ENCODE peak calls at places on chromosomes 4 and X, in five cellular contexts. One of them, this sample, is unnamed.

GRCh38 chr4:168993724-168994510 is 16.1 kb downstream of the CBR4 start:
- DNase-seq in GM13977: no peak
- DNase-seq in AG10803: peak
- DNase-seq in testis: peak
- DNase-seq in WTC11: no peak
- DNase-seq in this sample: no peak

GRCh38 chr4:85398276-85398675 is 76.7 kb upstream of the ARHGAP24 start:
- DNase-seq in GM13977: no peak
- DNase-seq in AG10803: peak
- DNase-seq in testis: no peak
- DNase-seq in WTC11: no peak
- DNase-seq in this sample: no peak

GRCh38 chrX:1178580-1179057 is 33.8 kb downstream of the CRLF2 start:
- DNase-seq in GM13977: no peak
- DNase-seq in AG10803: peak
- DNase-seq in testis: no peak
- DNase-seq in WTC11: no peak
- DNase-seq in this sample: no peak

GRCh38 chr4:156294577-156294976 is 340.9 kb upstream of the CTSO start:
- DNase-seq in GM13977: no peak
- DNase-seq in AG10803: peak
- DNase-seq in testis: no peak
- DNase-seq in WTC11: no peak
- DNase-seq in this sample: peak

GRCh38 chr4:8910822-8911310 is 39.2 kb upstream of the HMX1 start:
- DNase-seq in GM13977: peak
- DNase-seq in AG10803: no peak
- DNase-seq in testis: peak
- DNase-seq in WTC11: no peak
- DNase-seq in this sample: no peak

GRCh38 chrX:21725498-21725897 is 32.4 kb downstream of the SMPX start:
- DNase-seq in GM13977: no peak
- DNase-seq in AG10803: peak
- DNase-seq in testis: no peak
- DNase-seq in WTC11: no peak
- DNase-seq in this sample: no peak

GRCh38 chrX:48904626-48905025 is 6.8 kb downstream of the SLC35A2 start:
- DNase-seq in GM13977: no peak
- DNase-seq in AG10803: no peak
- DNase-seq in testis: no peak
- DNase-seq in WTC11: no peak
- DNase-seq in this sample: no peak

GRCh38 chrX:115533485-115533884 is 27.5 kb upstream of the PLS3 start:
- DNase-seq in GM13977: no peak
- DNase-seq in AG10803: peak
- DNase-seq in testis: no peak
- DNase-seq in WTC11: no peak
- DNase-seq in this sample: no peak

GRCh38 chr4:82744284-82744963 is 54.2 kb downstream of the SCD5 start:
- DNase-seq in GM13977: no peak
- DNase-seq in AG10803: no peak
- DNase-seq in testis: no peak
- DNase-seq in WTC11: no peak
- DNase-seq in this sample: peak

GRCh38 chr4:83115000-83115399 is 471 bp upstream of the PLAC8 start:
- DNase-seq in GM13977: no peak
- DNase-seq in AG10803: peak
- DNase-seq in testis: no peak
- DNase-seq in WTC11: no peak
- DNase-seq in this sample: no peak

GRCh38 chr4:155666701-155667537 is at the start of gene GUCY1A1:
- DNase-seq in GM13977: peak
- DNase-seq in AG10803: peak
- DNase-seq in testis: peak
- DNase-seq in WTC11: peak
- DNase-seq in this sample: peak

GRCh38 chrX:254630-255215 is 26.5 kb upstream of the PLCXD1 start:
- DNase-seq in GM13977: no peak
- DNase-seq in AG10803: no peak
- DNase-seq in testis: no peak
- DNase-seq in WTC11: no peak
- DNase-seq in this sample: no peak

GRCh38 chr4:93409035-93409434 is 419.5 kb upstream of the ATOH1 start:
- DNase-seq in GM13977: no peak
- DNase-seq in AG10803: no peak
- DNase-seq in testis: no peak
- DNase-seq in WTC11: no peak
- DNase-seq in this sample: no peak

GRCh38 chrX:42075032-42075431 is 151.7 kb upstream of the CASK start:
- DNase-seq in GM13977: no peak
- DNase-seq in AG10803: no peak
- DNase-seq in testis: no peak
- DNase-seq in WTC11: no peak
- DNase-seq in this sample: no peak

GRCh38 chr4:28287837-28288236 is 1427.2 kb downstream of the STIM2 start:
- DNase-seq in GM13977: no peak
- DNase-seq in AG10803: peak
- DNase-seq in testis: no peak
- DNase-seq in WTC11: no peak
- DNase-seq in this sample: no peak

GRCh38 chr4:87679449-87680169 is 29.5 kb downstream of the DMP1 start:
- DNase-seq in GM13977: peak
- DNase-seq in AG10803: peak
- DNase-seq in testis: peak
- DNase-seq in WTC11: peak
- DNase-seq in this sample: peak

GRCh38 chrX:68571292-68572256 is 72.7 kb downstream of the YIPF6 start:
- DNase-seq in GM13977: peak
- DNase-seq in AG10803: peak
- DNase-seq in testis: no peak
- DNase-seq in WTC11: no peak
- DNase-seq in this sample: no peak

GRCh38 chrX:108584617-108585211 is 145.1 kb downstream of the COL4A5 start:
- DNase-seq in GM13977: peak
- DNase-seq in AG10803: peak
- DNase-seq in testis: no peak
- DNase-seq in WTC11: peak
- DNase-seq in this sample: peak

GRCh38 chr4:114078636-114079035 is 99.2 kb upstream of the ARSJ start:
- DNase-seq in GM13977: no peak
- DNase-seq in AG10803: peak
- DNase-seq in testis: no peak
- DNase-seq in WTC11: no peak
- DNase-seq in this sample: no peak

GRCh38 chrX:12891167-12891566 is 15.3 kb upstream of the TLR8 start:
- DNase-seq in GM13977: no peak
- DNase-seq in AG10803: no peak
- DNase-seq in testis: no peak
- DNase-seq in WTC11: no peak
- DNase-seq in this sample: no peak

GRCh38 chr4:41865306-41865980 is 69.8 kb upstream of the TMEM33 start:
- DNase-seq in GM13977: no peak
- DNase-seq in AG10803: no peak
- DNase-seq in testis: no peak
- DNase-seq in WTC11: peak
- DNase-seq in this sample: no peak

GRCh38 chr4:184511156-184511555 is 36.8 kb upstream of the IRF2 start:
- DNase-seq in GM13977: no peak
- DNase-seq in AG10803: no peak
- DNase-seq in testis: no peak
- DNase-seq in WTC11: no peak
- DNase-seq in this sample: no peak

GRCh38 chr4:184510431-184510830 is 36.1 kb upstream of the IRF2 start:
- DNase-seq in GM13977: no peak
- DNase-seq in AG10803: no peak
- DNase-seq in testis: no peak
- DNase-seq in WTC11: no peak
- DNase-seq in this sample: no peak

GRCh38 chr4:184514121-184514988 is 40.0 kb upstream of the IRF2 start:
- DNase-seq in GM13977: peak
- DNase-seq in AG10803: peak
- DNase-seq in testis: peak
- DNase-seq in WTC11: no peak
- DNase-seq in this sample: peak

GRCh38 chr4:184513802-184514120 is 39.4 kb upstream of the IRF2 start:
- DNase-seq in GM13977: peak
- DNase-seq in AG10803: no peak
- DNase-seq in testis: no peak
- DNase-seq in WTC11: no peak
- DNase-seq in this sample: no peak

DNA sequence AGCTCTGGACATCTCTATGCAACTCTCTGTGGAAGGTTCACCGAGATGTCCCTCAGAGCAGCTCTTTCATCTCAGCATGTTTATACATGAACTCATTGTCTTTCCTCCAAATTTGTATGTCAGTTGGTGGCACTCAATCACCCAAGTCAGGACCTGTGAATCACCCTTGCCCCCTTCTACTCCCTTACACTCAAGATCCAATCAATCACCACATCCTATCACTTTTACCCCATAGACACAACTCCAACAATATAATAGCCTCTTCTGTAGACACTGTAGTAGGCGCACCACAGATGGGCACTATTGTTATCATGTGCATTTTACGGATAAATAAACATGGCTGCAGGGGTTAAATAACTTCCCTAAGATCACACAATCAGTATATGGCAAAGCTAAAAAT is 41.3 kb upstream of the IRF2 start:
- DNase-seq in GM13977: no peak
- DNase-seq in AG10803: no peak
- DNase-seq in testis: no peak
- DNase-seq in WTC11: no peak
- DNase-seq in this sample: no peak
- TF ChIP-seq CTCF in GM13977: no peak
- TF ChIP-seq CTCF in AG10803: no peak
- TF ChIP-seq CTCF in testis: no peak
- TF ChIP-seq CTCF in WTC11: no peak
- TF ChIP-seq CTCF in this sample: no peak

GRCh38 chr4:16450724-16451123 is 224.5 kb upstream of the TAPT1 start:
- DNase-seq in GM13977: no peak
- DNase-seq in AG10803: peak
- DNase-seq in testis: no peak
- DNase-seq in WTC11: no peak
- DNase-seq in this sample: no peak
- TF ChIP-seq CTCF in GM13977: no peak
- TF ChIP-seq CTCF in AG10803: peak
- TF ChIP-seq CTCF in testis: no peak
- TF ChIP-seq CTCF in WTC11: no peak
- TF ChIP-seq CTCF in this sample: no peak

DNA sequence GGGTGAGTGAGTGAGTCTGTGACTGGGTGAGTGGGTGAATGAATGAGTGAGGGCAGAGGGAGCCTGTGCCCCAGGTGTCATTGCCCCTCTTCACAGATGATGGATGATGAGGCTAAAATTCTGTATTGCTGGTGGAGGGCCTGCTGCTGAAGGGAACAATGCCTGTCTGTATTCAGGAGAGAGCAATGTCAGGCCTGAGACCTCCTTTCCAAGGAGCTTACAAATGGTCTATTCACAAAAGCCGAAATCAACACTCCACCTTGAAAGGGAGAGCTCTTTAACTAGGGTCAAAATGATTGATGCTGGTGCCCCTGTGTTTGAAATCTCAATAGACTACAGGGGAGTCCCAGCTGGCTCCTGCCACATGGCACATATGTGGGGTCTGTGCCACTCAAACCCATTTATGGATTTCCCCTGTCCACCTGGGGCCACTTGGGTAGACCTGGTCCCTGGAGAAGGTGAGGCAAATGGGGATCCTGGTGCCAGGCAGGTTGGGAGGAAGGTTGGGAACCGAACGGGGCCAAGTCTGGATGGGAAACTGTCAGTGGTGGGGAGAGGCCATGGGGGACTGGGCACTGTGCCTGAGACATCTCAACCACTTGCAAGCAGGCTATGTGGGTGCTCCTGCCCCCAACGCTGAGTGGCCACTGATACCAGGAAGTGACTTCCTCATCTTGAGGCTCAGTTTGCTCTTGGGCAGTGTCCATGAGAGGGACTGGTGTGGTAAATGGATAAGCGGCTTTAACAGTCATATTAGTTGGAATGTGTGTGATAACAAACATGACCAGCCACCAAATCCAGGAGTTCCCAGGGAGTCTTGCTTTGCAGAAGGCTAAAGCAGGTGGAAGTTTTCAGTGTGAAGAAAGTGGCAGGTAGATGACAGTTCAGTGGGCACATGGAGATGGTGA is 223.8 kb upstream of the PSAPL1 start:
- DNase-seq in GM13977: no peak
- DNase-seq in AG10803: no peak
- DNase-seq in testis: no peak
- DNase-seq in WTC11: no peak
- DNase-seq in this sample: no peak
- TF ChIP-seq CTCF in GM13977: no peak
- TF ChIP-seq CTCF in AG10803: no peak
- TF ChIP-seq CTCF in testis: no peak
- TF ChIP-seq CTCF in WTC11: no peak
- TF ChIP-seq CTCF in this sample: no peak

GRCh38 chr4:189792819-189793618 is 147.7 kb upstream of the FRG1 start:
- DNase-seq in GM13977: peak
- DNase-seq in AG10803: peak
- DNase-seq in testis: peak
- DNase-seq in WTC11: peak
- DNase-seq in this sample: peak
- TF ChIP-seq CTCF in GM13977: peak
- TF ChIP-seq CTCF in AG10803: peak
- TF ChIP-seq CTCF in testis: peak
- TF ChIP-seq CTCF in WTC11: peak
- TF ChIP-seq CTCF in this sample: peak

GRCh38 chr4:165360985-165361678 is 17.7 kb upstream of the CPE start:
- DNase-seq in GM13977: no peak
- DNase-seq in AG10803: no peak
- DNase-seq in testis: no peak
- DNase-seq in WTC11: no peak
- DNase-seq in this sample: no peak
- TF ChIP-seq CTCF in GM13977: no peak
- TF ChIP-seq CTCF in AG10803: no peak
- TF ChIP-seq CTCF in testis: no peak
- TF ChIP-seq CTCF in WTC11: no peak
- TF ChIP-seq CTCF in this sample: no peak

GRCh38 chr4:40283968-40284367 is 51.2 kb upstream of the CHRNA9 start:
- DNase-seq in GM13977: no peak
- DNase-seq in AG10803: peak
- DNase-seq in testis: no peak
- DNase-seq in WTC11: no peak
- DNase-seq in this sample: no peak
- TF ChIP-seq CTCF in GM13977: no peak
- TF ChIP-seq CTCF in AG10803: no peak
- TF ChIP-seq CTCF in testis: no peak
- TF ChIP-seq CTCF in WTC11: no peak
- TF ChIP-seq CTCF in this sample: no peak